ENCODE peak calls at places on chromosomes 13 and 19, in five cellular contexts. S, A, M, D and X are unnamed samples.

GRCh38 chr13:113155982-113156655 is 2.3 kb upstream of the PROZ start:
- DNase-seq in S (no peak), A (peak), M (no peak), D (no peak), X (no peak)

GRCh38 chr13:36975172-36975571 is 24.0 kb downstream of the ALG5 start:
- DNase-seq in S (no peak), A (no peak), M (no peak), D (no peak), X (no peak)

GRCh38 chr13:110108348-110109139 is 198.4 kb downstream of the COL4A1 start:
- DNase-seq in S (peak), A (peak), M (no peak), D (peak), X (no peak)

GRCh38 chr13:24888291-24888931 is 124.4 kb downstream of the RNF17 start:
- DNase-seq in S (no peak), A (no peak), M (no peak), D (no peak), X (no peak)

GRCh38 chr13:52159159-52159982 is at the start of gene NEK3:
- DNase-seq in S (peak), A (peak), M (peak), D (peak), X (peak)

GRCh38 chr13:101838305-101838835 is 385.9 kb downstream of the ITGBL1 start:
- DNase-seq in S (no peak), A (no peak), M (no peak), D (no peak), X (no peak)

GRCh38 chr13:40517486-40518311 is 148.7 kb downstream of the FOXO1 start:
- DNase-seq in S (no peak), A (no peak), M (no peak), D (no peak), X (no peak)

GRCh38 chr19:45526143-45526542 is 18.9 kb downstream of the VASP start:
- DNase-seq in S (peak), A (peak), M (no peak), D (peak), X (no peak)

GRCh38 chr19:15371786-15372380 is 7.7 kb downstream of the AKAP8 start:
- DNase-seq in S (no peak), A (no peak), M (no peak), D (no peak), X (no peak)

GRCh38 chr13:48783181-48783630 is 129.5 kb downstream of the CYSLTR2 start:
- DNase-seq in S (peak), A (no peak), M (no peak), D (no peak), X (peak)

GRCh38 chr13:76717092-76717491 is 169.1 kb downstream of the KCTD12 start:
- DNase-seq in S (no peak), A (no peak), M (no peak), D (no peak), X (no peak)

GRCh38 chr19:12985049-12985776 is 10.1 kb upstream of the NFIX start:
- DNase-seq in S (peak), A (peak), M (no peak), D (peak), X (no peak)

GRCh38 chr13:45506811-45507210 is 42.1 kb downstream of the COG3 start:
- DNase-seq in S (no peak), A (no peak), M (no peak), D (no peak), X (no peak)
- TF ChIP-seq CTCF in S (no peak), A (no peak), M (no peak), D (no peak), X (no peak)

GRCh38 chr19:4037301-4037949 is 29.3 kb downstream of the ZBTB7A start:
- DNase-seq in S (no peak), A (no peak), M (no peak), D (no peak), X (no peak)

GRCh38 chr19:4035018-4035566 is 27.6 kb downstream of the PIAS4 start:
- DNase-seq in S (no peak), A (no peak), M (no peak), D (no peak), X (no peak)

GRCh38 chr19:4035582-4035981 is 28.0 kb downstream of the PIAS4 start:
- DNase-seq in S (no peak), A (no peak), M (no peak), D (no peak), X (no peak)

GRCh38 chr19:4038057-4038456 is 28.6 kb downstream of the ZBTB7A start:
- DNase-seq in S (no peak), A (no peak), M (no peak), D (no peak), X (no peak)

GRCh38 chr19:4036576-4037300 is 29.2 kb downstream of the PIAS4 start:
- DNase-seq in S (no peak), A (no peak), M (no peak), D (no peak), X (no peak)
- TF ChIP-seq CTCF in S (no peak), A (no peak), M (no peak), D (no peak), X (no peak)

GRCh38 chr13:21670006-21670882 is 629 bp upstream of the FGF9 start:
- DNase-seq in S (peak), A (peak), M (peak), D (no peak), X (no peak)
- TF ChIP-seq CTCF in S (no peak), A (no peak), M (no peak), D (no peak), X (no peak)

GRCh38 chr13:59547950-59548349 is 615.8 kb downstream of the DIAPH3 start:
- DNase-seq in S (no peak), A (no peak), M (no peak), D (no peak), X (no peak)
- TF ChIP-seq CTCF in S (no peak), A (peak), M (no peak), D (no peak), X (no peak)

DNA sequence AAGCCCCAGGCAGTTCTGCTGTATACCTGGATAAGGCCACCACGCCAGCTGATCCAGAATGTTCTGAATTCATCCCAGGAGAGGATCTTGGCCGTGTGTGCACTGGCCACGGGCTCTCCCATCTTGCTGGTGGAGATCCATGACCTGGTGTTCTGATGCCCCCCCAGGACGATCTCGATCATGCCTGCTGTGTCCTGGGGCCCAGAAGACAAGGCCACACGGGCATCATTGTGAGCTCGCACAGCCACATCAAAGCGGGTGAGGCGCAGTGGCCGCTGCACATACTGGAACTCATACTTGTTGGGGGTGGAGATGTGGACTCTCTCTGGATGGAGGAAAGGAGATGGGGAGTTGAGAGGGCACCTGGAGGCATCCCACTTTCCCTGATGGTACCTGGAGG is 40.1 kb downstream of the F2RL3 start:
- DNase-seq in S (no peak), A (no peak), M (no peak), D (no peak), X (peak)
- TF ChIP-seq CTCF in S (no peak), A (no peak), M (no peak), D (no peak), X (no peak)

GRCh38 chr13:38577048-38577447 is 109.8 kb upstream of the FREM2 start:
- DNase-seq in S (no peak), A (no peak), M (no peak), D (no peak), X (no peak)

DNA sequence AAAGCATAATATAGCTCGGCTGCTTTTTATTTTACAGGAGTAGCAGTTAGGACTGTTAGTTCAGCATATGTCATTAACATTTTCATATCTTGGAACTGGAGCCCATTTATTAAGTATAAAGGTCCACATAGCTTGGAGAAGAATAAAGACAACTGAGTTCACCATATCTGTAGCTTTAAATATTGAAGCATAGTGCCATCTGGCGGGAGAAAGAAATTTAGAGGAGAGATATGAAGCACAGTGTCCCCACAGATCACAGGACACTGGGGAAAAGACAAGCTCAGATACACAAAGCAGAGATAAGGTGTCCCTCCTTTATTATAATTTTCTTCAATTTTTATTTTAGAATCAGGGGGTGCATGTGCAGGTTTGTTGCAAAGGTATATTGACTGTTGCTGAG is 104.7 kb upstream of the FREM2 start:
- DNase-seq in S (no peak), A (no peak), M (no peak), D (no peak), X (no peak)
- TF ChIP-seq CTCF in S (no peak), A (peak), M (no peak), D (peak), X (no peak)

DNA sequence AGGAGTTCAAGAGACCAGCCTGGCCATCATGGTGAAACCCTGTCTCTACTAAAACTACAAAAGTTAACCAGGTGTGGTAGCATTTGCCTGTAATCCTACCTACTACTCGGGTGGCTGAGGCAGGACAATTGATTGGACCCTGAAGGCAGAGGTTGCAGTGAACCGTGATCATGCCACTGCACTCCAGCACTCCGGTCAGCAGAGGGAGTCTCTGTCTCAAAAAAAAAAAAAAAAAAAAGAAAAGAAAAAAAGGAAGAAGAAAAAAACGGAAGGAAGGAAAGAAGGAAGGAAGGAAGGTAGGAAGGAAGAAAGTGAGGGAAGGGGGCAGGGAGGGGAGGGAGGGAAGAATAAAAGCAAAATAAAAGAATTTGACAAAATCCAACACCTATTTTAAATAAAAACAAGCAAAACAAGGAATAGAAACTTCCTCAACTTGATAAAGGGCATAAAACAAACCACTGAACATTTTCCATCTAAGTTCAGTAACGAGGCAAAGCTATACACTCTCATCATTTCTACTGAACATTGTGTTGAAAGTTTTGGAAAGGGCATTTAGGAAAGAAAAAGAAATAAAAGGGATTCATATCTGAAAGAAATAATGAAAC is 411.6 kb upstream of the SLITRK5 start:
- DNase-seq in S (no peak), A (peak), M (no peak), D (no peak), X (no peak)
- TF ChIP-seq CTCF in S (no peak), A (peak), M (no peak), D (peak), X (no peak)

DNA sequence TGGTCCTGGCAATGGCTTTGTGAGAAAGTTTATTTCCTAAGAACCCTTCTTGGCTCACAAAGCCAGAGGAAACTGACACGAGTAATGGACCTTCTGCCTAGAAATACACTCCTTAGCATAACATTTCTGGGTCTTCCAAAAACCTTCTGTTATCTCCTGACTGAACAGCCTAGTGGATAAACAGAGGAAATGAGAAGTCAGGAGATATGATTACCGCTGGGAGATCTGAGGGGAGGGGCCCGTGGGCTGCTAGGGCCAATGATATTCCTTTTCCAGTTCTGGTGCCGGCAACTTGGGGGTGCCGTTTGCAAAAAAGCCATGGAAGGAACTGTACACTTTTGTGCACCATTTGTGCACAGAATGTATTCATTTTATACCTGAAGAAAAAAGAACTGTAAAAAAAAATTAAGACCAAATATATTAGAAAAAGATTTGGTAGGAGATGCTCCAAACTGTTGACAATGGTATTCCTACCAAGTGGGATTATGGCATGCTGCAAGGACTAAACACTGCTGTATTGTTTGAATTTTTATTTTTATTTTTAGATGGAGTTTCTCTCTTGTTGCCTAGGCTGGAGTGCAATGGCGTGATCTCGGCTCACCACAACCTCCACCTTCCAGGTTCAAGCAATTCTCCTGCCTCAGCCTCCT is 4.7 kb upstream of the SPC24 start:
- DNase-seq in S (no peak), A (no peak), M (no peak), D (no peak), X (no peak)
- TF ChIP-seq CTCF in S (no peak), A (no peak), M (no peak), D (no peak), X (no peak)

GRCh38 chr13:100826441-100826840 is 151.8 kb upstream of the TMTC4 start:
- DNase-seq in S (no peak), A (no peak), M (no peak), D (no peak), X (no peak)

GRCh38 chr13:100825551-100825950 is 151.0 kb upstream of the TMTC4 start:
- DNase-seq in S (no peak), A (no peak), M (no peak), D (no peak), X (no peak)

GRCh38 chr13:100827489-100828000 is 152.9 kb upstream of the TMTC4 start:
- DNase-seq in S (no peak), A (no peak), M (no peak), D (no peak), X (no peak)

GRCh38 chr13:100833427-100833826 is 158.8 kb upstream of the TMTC4 start:
- DNase-seq in S (no peak), A (no peak), M (no peak), D (no peak), X (no peak)

GRCh38 chr13:100828226-100828625 is 153.6 kb upstream of the TMTC4 start:
- DNase-seq in S (no peak), A (peak), M (no peak), D (no peak), X (no peak)
- TF ChIP-seq CTCF in S (no peak), A (peak), M (no peak), D (no peak), X (no peak)

DNA sequence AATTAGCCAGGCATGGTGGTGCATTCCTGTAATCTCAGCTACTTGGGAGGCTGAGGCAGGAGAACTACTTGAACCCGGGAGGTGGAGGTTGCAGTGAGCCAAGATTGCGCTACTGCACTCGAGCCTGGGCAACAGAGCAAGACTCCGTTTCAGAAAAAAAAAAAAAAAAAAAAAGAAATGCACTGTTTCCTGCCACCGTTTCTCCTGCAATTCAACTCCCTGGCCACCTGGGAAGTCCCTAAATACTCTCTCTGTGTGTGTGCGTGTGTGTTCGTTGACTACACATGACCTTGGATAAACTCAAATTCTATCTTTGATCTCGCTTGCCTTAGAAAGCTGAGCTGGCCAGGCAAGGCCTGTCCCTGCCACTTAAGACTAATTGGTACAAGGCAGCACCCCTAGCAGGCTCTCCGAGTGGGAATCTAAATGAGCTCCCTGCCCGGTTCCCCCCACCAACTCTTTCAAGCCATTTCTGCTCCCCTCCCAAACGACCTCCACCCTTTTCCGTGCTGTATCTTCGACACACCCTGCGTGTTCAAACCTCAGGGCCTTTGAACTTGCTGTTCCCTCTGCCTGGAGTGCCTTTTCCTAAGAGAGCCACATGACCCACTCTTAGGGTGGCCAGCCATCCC is 5.2 kb upstream of the BCAT2 start:
- DNase-seq in S (no peak), A (no peak), M (no peak), D (no peak), X (no peak)
- TF ChIP-seq CTCF in S (no peak), A (no peak), M (no peak), D (no peak), X (no peak)